ENCODE peak calls at places on chromosomes 16 and 17, in seven cellular contexts. One of them, this sample, is unnamed.

GRCh38 chr16:50146479-50147435 is 6.3 kb upstream of the TENT4B start:
- DNase-seq in WTC11: no peak
- DNase-seq in NCI-H1436: no peak
- DNase-seq in stimulated activated CD4-positive, alpha-beta T cell treated with anti-CD3 and anti-CD28 coated beads, Interleukin-2, amount 100 ng/mL, for 48 hours: no peak
- DNase-seq in GM04503: no peak
- DNase-seq in Caki2: peak
- DNase-seq in non-pigmented ciliary epithelial cell: no peak
- DNase-seq in this sample: no peak

GRCh38 chr17:32525116-32525515 is 38.3 kb downstream of the CDK5R1 start:
- DNase-seq in WTC11: no peak
- DNase-seq in NCI-H1436: no peak
- DNase-seq in stimulated activated CD4-positive, alpha-beta T cell treated with anti-CD3 and anti-CD28 coated beads, Interleukin-2, amount 100 ng/mL, for 48 hours: no peak
- DNase-seq in GM04503: peak
- DNase-seq in Caki2: no peak
- DNase-seq in non-pigmented ciliary epithelial cell: peak
- DNase-seq in this sample: no peak

GRCh38 chr16:2486645-2487516 is 12.0 kb downstream of the TBC1D24 start:
- DNase-seq in WTC11: no peak
- DNase-seq in NCI-H1436: peak
- DNase-seq in stimulated activated CD4-positive, alpha-beta T cell treated with anti-CD3 and anti-CD28 coated beads, Interleukin-2, amount 100 ng/mL, for 48 hours: peak
- DNase-seq in GM04503: no peak
- DNase-seq in Caki2: no peak
- DNase-seq in non-pigmented ciliary epithelial cell: no peak
- DNase-seq in this sample: no peak

GRCh38 chr17:6643460-6644125 is 2.7 kb downstream of the TXNDC17 start:
- DNase-seq in WTC11: no peak
- DNase-seq in NCI-H1436: no peak
- DNase-seq in stimulated activated CD4-positive, alpha-beta T cell treated with anti-CD3 and anti-CD28 coated beads, Interleukin-2, amount 100 ng/mL, for 48 hours: no peak
- DNase-seq in GM04503: no peak
- DNase-seq in Caki2: no peak
- DNase-seq in non-pigmented ciliary epithelial cell: peak
- DNase-seq in this sample: no peak

GRCh38 chr17:15409721-15410247 is 57.6 kb downstream of the CDRT4 start:
- DNase-seq in WTC11: no peak
- DNase-seq in NCI-H1436: no peak
- DNase-seq in stimulated activated CD4-positive, alpha-beta T cell treated with anti-CD3 and anti-CD28 coated beads, Interleukin-2, amount 100 ng/mL, for 48 hours: no peak
- DNase-seq in GM04503: peak
- DNase-seq in Caki2: peak
- DNase-seq in non-pigmented ciliary epithelial cell: peak
- DNase-seq in this sample: no peak

GRCh38 chr17:68424861-68425260 is 32.4 kb downstream of the WIPI1 start:
- DNase-seq in WTC11: peak
- DNase-seq in NCI-H1436: peak
- DNase-seq in stimulated activated CD4-positive, alpha-beta T cell treated with anti-CD3 and anti-CD28 coated beads, Interleukin-2, amount 100 ng/mL, for 48 hours: no peak
- DNase-seq in GM04503: no peak
- DNase-seq in Caki2: no peak
- DNase-seq in non-pigmented ciliary epithelial cell: no peak
- DNase-seq in this sample: no peak

GRCh38 chr16:28208824-28209223 is 2.9 kb downstream of the XPO6 start:
- DNase-seq in WTC11: no peak
- DNase-seq in NCI-H1436: no peak
- DNase-seq in stimulated activated CD4-positive, alpha-beta T cell treated with anti-CD3 and anti-CD28 coated beads, Interleukin-2, amount 100 ng/mL, for 48 hours: no peak
- DNase-seq in GM04503: no peak
- DNase-seq in Caki2: no peak
- DNase-seq in non-pigmented ciliary epithelial cell: no peak
- DNase-seq in this sample: no peak

GRCh38 chr17:67360880-67361279 is 5.5 kb downstream of the PSMD12 start:
- DNase-seq in WTC11: no peak
- DNase-seq in NCI-H1436: no peak
- DNase-seq in stimulated activated CD4-positive, alpha-beta T cell treated with anti-CD3 and anti-CD28 coated beads, Interleukin-2, amount 100 ng/mL, for 48 hours: no peak
- DNase-seq in GM04503: no peak
- DNase-seq in Caki2: no peak
- DNase-seq in non-pigmented ciliary epithelial cell: no peak
- DNase-seq in this sample: no peak

GRCh38 chr16:50762241-50762640 is 20.4 kb downstream of the CYLD start:
- DNase-seq in WTC11: no peak
- DNase-seq in NCI-H1436: no peak
- DNase-seq in stimulated activated CD4-positive, alpha-beta T cell treated with anti-CD3 and anti-CD28 coated beads, Interleukin-2, amount 100 ng/mL, for 48 hours: no peak
- DNase-seq in GM04503: no peak
- DNase-seq in Caki2: no peak
- DNase-seq in non-pigmented ciliary epithelial cell: no peak
- DNase-seq in this sample: no peak

GRCh38 chr16:66428682-66429251 is 1.7 kb downstream of the BEAN1 start:
- DNase-seq in WTC11: no peak
- DNase-seq in NCI-H1436: no peak
- DNase-seq in stimulated activated CD4-positive, alpha-beta T cell treated with anti-CD3 and anti-CD28 coated beads, Interleukin-2, amount 100 ng/mL, for 48 hours: no peak
- DNase-seq in GM04503: no peak
- DNase-seq in Caki2: no peak
- DNase-seq in non-pigmented ciliary epithelial cell: no peak
- DNase-seq in this sample: no peak

GRCh38 chr16:75943705-75944514 is 217.6 kb upstream of the CPHXL start:
- DNase-seq in WTC11: no peak
- DNase-seq in NCI-H1436: no peak
- DNase-seq in stimulated activated CD4-positive, alpha-beta T cell treated with anti-CD3 and anti-CD28 coated beads, Interleukin-2, amount 100 ng/mL, for 48 hours: no peak
- DNase-seq in GM04503: no peak
- DNase-seq in Caki2: no peak
- DNase-seq in non-pigmented ciliary epithelial cell: no peak
- DNase-seq in this sample: no peak

GRCh38 chr16:4693956-4694663 is 748 bp downstream of the NUDT16L1 start:
- DNase-seq in WTC11: no peak
- DNase-seq in NCI-H1436: no peak
- DNase-seq in stimulated activated CD4-positive, alpha-beta T cell treated with anti-CD3 and anti-CD28 coated beads, Interleukin-2, amount 100 ng/mL, for 48 hours: peak
- DNase-seq in GM04503: no peak
- DNase-seq in Caki2: no peak
- DNase-seq in non-pigmented ciliary epithelial cell: peak
- DNase-seq in this sample: no peak

GRCh38 chr17:7380321-7380720 is 568 bp upstream of the TNK1 start:
- DNase-seq in WTC11: peak
- DNase-seq in NCI-H1436: no peak
- DNase-seq in stimulated activated CD4-positive, alpha-beta T cell treated with anti-CD3 and anti-CD28 coated beads, Interleukin-2, amount 100 ng/mL, for 48 hours: no peak
- DNase-seq in GM04503: no peak
- DNase-seq in Caki2: no peak
- DNase-seq in non-pigmented ciliary epithelial cell: no peak
- DNase-seq in this sample: no peak

GRCh38 chr16:89325861-89326471 is 108.5 kb downstream of the ZNF778 start:
- DNase-seq in WTC11: peak
- DNase-seq in NCI-H1436: peak
- DNase-seq in stimulated activated CD4-positive, alpha-beta T cell treated with anti-CD3 and anti-CD28 coated beads, Interleukin-2, amount 100 ng/mL, for 48 hours: no peak
- DNase-seq in GM04503: peak
- DNase-seq in Caki2: peak
- DNase-seq in non-pigmented ciliary epithelial cell: no peak
- DNase-seq in this sample: no peak

GRCh38 chr17:16447676-16448075 is 32.3 kb downstream of the TRPV2 start:
- DNase-seq in WTC11: no peak
- DNase-seq in NCI-H1436: no peak
- DNase-seq in stimulated activated CD4-positive, alpha-beta T cell treated with anti-CD3 and anti-CD28 coated beads, Interleukin-2, amount 100 ng/mL, for 48 hours: no peak
- DNase-seq in GM04503: no peak
- DNase-seq in Caki2: no peak
- DNase-seq in non-pigmented ciliary epithelial cell: no peak
- DNase-seq in this sample: no peak

GRCh38 chr17:59558039-59558438 is 7.4 kb upstream of the DHX40 start:
- DNase-seq in WTC11: no peak
- DNase-seq in NCI-H1436: no peak
- DNase-seq in stimulated activated CD4-positive, alpha-beta T cell treated with anti-CD3 and anti-CD28 coated beads, Interleukin-2, amount 100 ng/mL, for 48 hours: no peak
- DNase-seq in GM04503: no peak
- DNase-seq in Caki2: no peak
- DNase-seq in non-pigmented ciliary epithelial cell: no peak
- DNase-seq in this sample: no peak

GRCh38 chr16:82788225-82788624 is 161.5 kb downstream of the CDH13 start:
- DNase-seq in WTC11: no peak
- DNase-seq in NCI-H1436: no peak
- DNase-seq in stimulated activated CD4-positive, alpha-beta T cell treated with anti-CD3 and anti-CD28 coated beads, Interleukin-2, amount 100 ng/mL, for 48 hours: no peak
- DNase-seq in GM04503: no peak
- DNase-seq in Caki2: no peak
- DNase-seq in non-pigmented ciliary epithelial cell: no peak
- DNase-seq in this sample: no peak

GRCh38 chr17:2259769-2260536 is 43.6 kb downstream of the SMG6 start:
- DNase-seq in WTC11: no peak
- DNase-seq in NCI-H1436: no peak
- DNase-seq in stimulated activated CD4-positive, alpha-beta T cell treated with anti-CD3 and anti-CD28 coated beads, Interleukin-2, amount 100 ng/mL, for 48 hours: peak
- DNase-seq in GM04503: peak
- DNase-seq in Caki2: no peak
- DNase-seq in non-pigmented ciliary epithelial cell: no peak
- DNase-seq in this sample: no peak

GRCh38 chr16:83981799-83982198 is 13.8 kb downstream of the NECAB2 start:
- DNase-seq in WTC11: no peak
- DNase-seq in NCI-H1436: no peak
- DNase-seq in stimulated activated CD4-positive, alpha-beta T cell treated with anti-CD3 and anti-CD28 coated beads, Interleukin-2, amount 100 ng/mL, for 48 hours: no peak
- DNase-seq in GM04503: no peak
- DNase-seq in Caki2: no peak
- DNase-seq in non-pigmented ciliary epithelial cell: no peak
- DNase-seq in this sample: no peak